ENCODE peak calls at places on chromosomes 3 and 15, in five cellular contexts. C is DND-41, K is endothelial cell of umbilical vein, R is K562, F is mammary epithelial cell. P is an unnamed sample.

GRCh38 chr3:123552095-123552714 is 32.6 kb downstream of the HACD2 start:
- DNase-seq in C (no peak), K (peak; percentile 45), R (peak; percentile 10), F (peak; percentile 19), P (peak; percentile 63)

GRCh38 chr3:197573048-197573767 is 17.4 kb upstream of the BDH1 start:
- DNase-seq in C (no peak), K (no peak), R (no peak), F (no peak), P (no peak)

GRCh38 chr3:172915911-172916514 is 165.5 kb downstream of the ECT2 start:
- DNase-seq in C (no peak), K (no peak), R (no peak), F (no peak), P (no peak)

GRCh38 chr15:59556405-59556804 is 55.2 kb upstream of the GCNT3 start:
- DNase-seq in C (no peak), K (no peak), R (no peak), F (peak; percentile 20), P (no peak)

GRCh38 chr15:85742186-85742751 is 52.5 kb downstream of the KLHL25 start:
- DNase-seq in C (no peak), K (no peak), R (no peak), F (no peak), P (no peak)

GRCh38 chr3:172152294-172152649 is 112.9 kb downstream of the FNDC3B start:
- DNase-seq in C (no peak), K (peak; percentile 73), R (no peak), F (no peak), P (no peak)

GRCh38 chr3:77081240-77081661 is 41.4 kb downstream of the ROBO2 start:
- DNase-seq in C (no peak), K (no peak), R (no peak), F (peak; percentile 45), P (peak; percentile 45)

GRCh38 chr15:80844011-80844732 is 65.0 kb downstream of the CEMIP start:
- DNase-seq in C (no peak), K (no peak), R (no peak), F (peak; percentile 67), P (peak; percentile 86)

GRCh38 chr3:141914311-141914710 is 37.9 kb downstream of the ATP1B3 start:
- DNase-seq in C (no peak), K (no peak), R (no peak), F (no peak), P (no peak)

GRCh38 chr3:66276705-66277274 is 56.0 kb downstream of the SLC25A26 start:
- DNase-seq in C (peak; percentile 70), K (peak; percentile 88), R (peak; percentile 19), F (peak; percentile 42), P (peak; percentile 66)

GRCh38 chr15:64197425-64197824 is 34.6 kb upstream of the PPIB start:
- DNase-seq in C (no peak), K (no peak), R (no peak), F (no peak), P (no peak)

GRCh38 chr3:185402561-185402960 is 39.6 kb downstream of the MAP3K13 start:
- DNase-seq in C (no peak), K (no peak), R (no peak), F (no peak), P (no peak)

GRCh38 chr3:169094204-169094603 is 569.3 kb downstream of the MECOM start:
- DNase-seq in C (no peak), K (no peak), R (no peak), F (no peak), P (no peak)

GRCh38 chr3:191624299-191624698 is 163.3 kb downstream of the PYDC2 start:
- DNase-seq in C (no peak), K (no peak), R (no peak), F (no peak), P (no peak)

GRCh38 chr3:4474683-4475490 is 7.8 kb upstream of the SUMF1 start:
- DNase-seq in C (no peak), K (peak; percentile 97), R (peak; percentile 42), F (peak; percentile 56), P (peak; percentile 88)

GRCh38 chr3:128714887-128715496 is 11.0 kb upstream of the RAB7A start:
- DNase-seq in C (no peak), K (no peak), R (no peak), F (no peak), P (no peak)

GRCh38 chr15:94984886-94985285 is 753.5 kb downstream of the MCTP2 start:
- DNase-seq in C (no peak), K (no peak), R (no peak), F (no peak), P (no peak)

GRCh38 chr3:31247063-31247447 is 285.7 kb upstream of the STT3B start:
- DNase-seq in C (no peak), K (no peak), R (no peak), F (no peak), P (no peak)

GRCh38 chr15:56856934-56857333 is 61.5 kb upstream of the TCF12 start:
- DNase-seq in C (no peak), K (no peak), R (no peak), F (no peak), P (no peak)

GRCh38 chr15:88193415-88193814 is 63.1 kb downstream of the NTRK3 start:
- DNase-seq in C (no peak), K (no peak), R (peak; percentile 12), F (no peak), P (no peak)

GRCh38 chr3:139928708-139929505 is 6.1 kb upstream of the CLSTN2 start:
- DNase-seq in C (no peak), K (no peak), R (no peak), F (peak; percentile 51), P (no peak)

GRCh38 chr3:32442766-32443165 is 51.1 kb downstream of the CMTM7 start:
- DNase-seq in C (no peak), K (no peak), R (no peak), F (peak; percentile 40), P (peak; percentile 22)

GRCh38 chr15:40379853-40380252 is 2.7 kb upstream of the KNSTRN start:
- DNase-seq in C (no peak), K (peak; percentile 75), R (peak; percentile 29), F (peak; percentile 87), P (peak; percentile 96)

DNA sequence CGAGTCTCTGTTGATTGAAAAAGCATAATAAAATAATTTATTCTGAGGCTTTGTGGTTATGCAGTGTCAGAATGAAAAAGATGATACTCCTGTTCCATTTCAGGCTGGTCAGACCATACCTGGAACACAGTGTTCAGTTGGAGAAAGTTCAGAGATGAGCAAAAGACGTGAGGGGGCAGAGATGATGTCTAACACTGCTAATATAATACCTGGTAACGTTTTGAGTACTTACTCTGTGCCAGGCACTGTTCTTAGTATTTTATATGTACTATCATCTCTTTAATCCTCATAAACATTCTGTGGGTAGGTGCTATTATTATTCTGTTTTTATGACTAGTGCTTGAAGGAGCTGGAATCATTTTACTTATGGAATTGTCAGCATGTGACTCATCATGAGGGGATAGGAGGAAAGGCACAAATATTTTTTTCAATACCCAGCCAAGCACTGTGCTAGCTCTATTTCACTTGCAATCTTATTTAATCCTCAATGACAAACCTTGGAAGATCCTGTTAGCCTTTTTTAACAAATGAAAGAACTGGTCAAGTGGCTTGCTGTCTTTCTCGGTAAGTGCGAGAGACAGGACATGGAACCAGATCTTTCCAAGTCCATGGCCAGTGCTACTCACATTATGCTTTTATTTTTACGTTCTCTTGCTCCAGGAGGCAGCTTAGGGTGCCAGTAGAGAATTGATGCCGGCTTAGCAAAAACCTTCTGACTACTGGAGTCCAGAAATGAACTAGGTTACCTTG is 31.9 kb downstream of the IQGAP1 start:
- DNase-seq in C (no peak), K (peak; percentile 80), R (no peak), F (peak; percentile 78), P (peak; percentile 93)
- H3K4me3 ChIP-seq in C (no peak overlapping the region), K (no peak overlapping the region), R (no peak overlapping the region), F (peak overlapping the region; percentile 1), P (peak overlapping the region; percentile 50)

GRCh38 chr3:150430272-150430671 is 22.2 kb downstream of the TSC22D2 start:
- DNase-seq in C (no peak), K (no peak), R (no peak), F (no peak), P (no peak)

GRCh38 chr3:150434263-150434662 is 26.2 kb downstream of the TSC22D2 start:
- DNase-seq in C (no peak), K (no peak), R (no peak), F (no peak), P (no peak)

GRCh38 chr3:150436161-150436560 is 28.1 kb downstream of the TSC22D2 start:
- DNase-seq in C (no peak), K (no peak), R (no peak), F (no peak), P (no peak)

GRCh38 chr3:150429767-150430166 is 21.7 kb downstream of the TSC22D2 start:
- DNase-seq in C (no peak), K (no peak), R (no peak), F (no peak), P (no peak)

DNA sequence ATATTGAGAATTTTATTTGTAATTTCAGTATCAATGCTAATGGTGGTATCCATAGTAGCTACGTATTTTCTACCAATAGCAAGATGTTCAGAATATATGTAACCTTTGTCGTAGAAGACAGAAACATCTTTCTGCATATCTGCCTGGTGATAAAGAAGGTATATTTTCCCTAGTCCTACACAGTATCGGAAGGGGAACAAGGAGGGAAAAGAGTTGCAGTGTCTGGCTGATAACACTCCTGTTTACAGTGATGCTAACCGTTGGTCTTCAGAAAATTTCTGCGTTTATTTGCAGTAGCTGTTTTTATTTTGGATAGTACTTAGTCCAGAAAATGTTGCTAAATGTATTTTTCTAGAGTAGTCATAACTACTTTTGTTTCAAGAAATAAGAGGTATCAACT is 25.2 kb downstream of the TSC22D2 start:
- DNase-seq in C (no peak), K (no peak), R (peak; percentile 59), F (no peak), P (no peak)
- H4K20me1 ChIP-seq in C (peaks cover 11% of the 10 kb centered on the region), K (peaks cover 3% of the 10 kb centered on the region), R (no peaks in the 10 kb centered on the region), F (no peaks in the 10 kb centered on the region), P (peaks cover 7% of the 10 kb centered on the region)

GRCh38 chr3:133895208-133896001 is at the start of gene RAB6B:
- DNase-seq in C (no peak), K (peak; percentile 46), R (peak; percentile 75), F (peak; percentile 39), P (no peak)

GRCh38 chr3:133892546-133893231 is 3.0 kb downstream of the RAB6B start:
- DNase-seq in C (no peak), K (no peak), R (peak; percentile 74), F (no peak), P (no peak)

GRCh38 chr3:133894334-133895207 is 1.1 kb downstream of the RAB6B start:
- DNase-seq in C (no peak), K (no peak), R (peak; percentile 33), F (no peak), P (no peak)

GRCh38 chr3:133891662-133892389 is 3.9 kb downstream of the RAB6B start:
- DNase-seq in C (no peak), K (no peak), R (no peak), F (no peak), P (no peak)

GRCh38 chr3:133893683-133894333 is 1.9 kb downstream of the RAB6B start:
- DNase-seq in C (no peak), K (no peak), R (no peak), F (no peak), P (no peak)
- H3K4me3 ChIP-seq in C (no peak overlapping the region), K (no peak overlapping the region), R (no peak overlapping the region), F (no peak overlapping the region), P (no peak overlapping the region)

DNA sequence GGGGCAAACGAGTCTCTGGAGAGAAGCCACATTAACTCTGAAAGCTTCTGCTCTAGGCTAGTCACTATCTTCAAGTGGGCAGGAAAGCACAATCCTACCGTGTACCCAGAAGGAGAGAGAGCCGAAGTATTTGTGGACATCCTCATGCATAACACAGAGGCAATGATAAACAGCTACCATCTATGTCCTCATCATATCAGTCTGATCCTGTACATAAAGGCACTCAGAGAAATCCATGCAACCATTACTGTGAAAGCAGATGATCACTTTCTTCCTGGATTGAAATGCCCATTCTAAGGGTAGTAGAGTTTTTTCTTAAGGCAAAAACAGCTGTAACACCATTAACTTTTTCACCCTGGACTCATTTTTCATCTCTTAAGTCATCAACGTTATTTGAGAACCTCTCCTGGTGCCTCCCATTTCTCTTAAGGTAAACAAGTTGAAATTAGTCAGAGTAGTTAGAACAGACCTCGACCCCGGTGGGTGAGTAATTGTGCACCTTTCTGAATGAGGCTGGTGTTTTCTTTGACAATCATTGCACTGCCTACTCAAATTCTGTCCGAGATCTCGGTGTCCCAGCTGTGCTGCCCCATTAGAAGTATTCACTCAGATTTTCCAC is 327.4 kb downstream of the SHQ1 start:
- DNase-seq in C (no peak), K (no peak), R (no peak), F (peak; percentile 86), P (peak; percentile 95)
- H4K20me1 ChIP-seq in C (no peaks in the 10 kb centered on the region), K (no peaks in the 10 kb centered on the region), R (no peaks in the 10 kb centered on the region), F (no peaks in the 10 kb centered on the region), P (no peaks in the 10 kb centered on the region)